ENCODE peak calls at places on chromosomes 5 and 9, in nine cellular contexts. One of them, this sample, is unnamed.

GRCh38 chr5:125786021-125786420 is 637.2 kb upstream of the GRAMD2B start:
- DNase-seq in iPS DF 6.9: no peak
- DNase-seq in heart right ventricle: no peak
- DNase-seq in effector memory CD4-positive, alpha-beta T cell: no peak
- DNase-seq in ovary: no peak
- DNase-seq in adipocyte: no peak
- DNase-seq in fibroblast of lung: no peak
- DNase-seq in SJCRH30: no peak
- DNase-seq in HCT116: no peak
- DNase-seq in this sample: no peak

GRCh38 chr9:110750272-110750671 is 81.7 kb downstream of the MUSK start:
- DNase-seq in fibroblast of lung: no peak
- DNase-seq in adipocyte: peak; percentile 34
- DNase-seq in SJCRH30: no peak
- DNase-seq in effector memory CD4-positive, alpha-beta T cell: no peak
- DNase-seq in heart right ventricle: peak; percentile 18
- DNase-seq in iPS DF 6.9: no peak
- DNase-seq in ovary: no peak
- DNase-seq in HCT116: no peak
- DNase-seq in this sample: no peak

GRCh38 chr5:67032921-67033664 is 163.5 kb downstream of the CD180 start:
- DNase-seq in SJCRH30: no peak
- DNase-seq in ovary: no peak
- DNase-seq in heart right ventricle: no peak
- DNase-seq in fibroblast of lung: peak; percentile 94
- DNase-seq in adipocyte: peak; percentile 85
- DNase-seq in iPS DF 6.9: no peak
- DNase-seq in HCT116: no peak
- DNase-seq in effector memory CD4-positive, alpha-beta T cell: no peak
- DNase-seq in this sample: no peak

GRCh38 chr5:122170630-122171029 is 41.3 kb downstream of the ZNF474 start:
- DNase-seq in heart right ventricle: no peak
- DNase-seq in effector memory CD4-positive, alpha-beta T cell: no peak
- DNase-seq in adipocyte: no peak
- DNase-seq in ovary: no peak
- DNase-seq in fibroblast of lung: peak; percentile 30
- DNase-seq in iPS DF 6.9: no peak
- DNase-seq in SJCRH30: peak; percentile 14
- DNase-seq in HCT116: no peak
- DNase-seq in this sample: peak; percentile 89

GRCh38 chr5:31329722-31330121 is 136.2 kb downstream of the CDH6 start:
- DNase-seq in fibroblast of lung: no peak
- DNase-seq in heart right ventricle: no peak
- DNase-seq in HCT116: no peak
- DNase-seq in SJCRH30: no peak
- DNase-seq in adipocyte: no peak
- DNase-seq in ovary: no peak
- DNase-seq in effector memory CD4-positive, alpha-beta T cell: no peak
- DNase-seq in iPS DF 6.9: no peak
- DNase-seq in this sample: no peak

GRCh38 chr9:93675336-93676150 is 99.2 kb downstream of the PHF2 start:
- DNase-seq in effector memory CD4-positive, alpha-beta T cell: no peak
- DNase-seq in heart right ventricle: peak; percentile 3
- DNase-seq in ovary: peak; percentile 5
- DNase-seq in iPS DF 6.9: no peak
- DNase-seq in HCT116: no peak
- DNase-seq in SJCRH30: no peak
- DNase-seq in fibroblast of lung: no peak
- DNase-seq in adipocyte: no peak
- DNase-seq in this sample: peak; percentile 65

GRCh38 chr9:18707489-18708210 is 233.7 kb downstream of the ADAMTSL1 start:
- DNase-seq in adipocyte: peak; percentile 59
- DNase-seq in HCT116: no peak
- DNase-seq in heart right ventricle: no peak
- DNase-seq in SJCRH30: no peak
- DNase-seq in iPS DF 6.9: no peak
- DNase-seq in ovary: no peak
- DNase-seq in fibroblast of lung: no peak
- DNase-seq in effector memory CD4-positive, alpha-beta T cell: no peak
- DNase-seq in this sample: peak; percentile 14

GRCh38 chr9:5510991-5511390 is 660 bp downstream of the PDCD1LG2 start:
- DNase-seq in SJCRH30: no peak
- DNase-seq in heart right ventricle: no peak
- DNase-seq in fibroblast of lung: peak; percentile 20
- DNase-seq in ovary: no peak
- DNase-seq in adipocyte: peak; percentile 64
- DNase-seq in iPS DF 6.9: no peak
- DNase-seq in effector memory CD4-positive, alpha-beta T cell: no peak
- DNase-seq in HCT116: no peak
- DNase-seq in this sample: peak; percentile 46

GRCh38 chr5:93328833-93329232 is 252.2 kb downstream of the NR2F1-AS1 start:
- DNase-seq in ovary: no peak
- DNase-seq in adipocyte: no peak
- DNase-seq in fibroblast of lung: no peak
- DNase-seq in SJCRH30: no peak
- DNase-seq in effector memory CD4-positive, alpha-beta T cell: no peak
- DNase-seq in HCT116: no peak
- DNase-seq in heart right ventricle: no peak
- DNase-seq in iPS DF 6.9: no peak
- DNase-seq in this sample: no peak

GRCh38 chr9:97675655-97676054 is 21.5 kb downstream of the XPA start:
- DNase-seq in SJCRH30: no peak
- DNase-seq in adipocyte: no peak
- DNase-seq in ovary: no peak
- DNase-seq in effector memory CD4-positive, alpha-beta T cell: no peak
- DNase-seq in HCT116: no peak
- DNase-seq in iPS DF 6.9: no peak
- DNase-seq in fibroblast of lung: no peak
- DNase-seq in heart right ventricle: no peak
- DNase-seq in this sample: no peak

GRCh38 chr9:97668485-97668884 is 28.7 kb downstream of the XPA start:
- DNase-seq in HCT116: no peak
- DNase-seq in effector memory CD4-positive, alpha-beta T cell: no peak
- DNase-seq in SJCRH30: no peak
- DNase-seq in ovary: no peak
- DNase-seq in adipocyte: no peak
- DNase-seq in fibroblast of lung: no peak
- DNase-seq in iPS DF 6.9: no peak
- DNase-seq in heart right ventricle: no peak
- DNase-seq in this sample: no peak

GRCh38 chr9:97673922-97674321 is 23.2 kb downstream of the XPA start:
- DNase-seq in iPS DF 6.9: no peak
- DNase-seq in effector memory CD4-positive, alpha-beta T cell: no peak
- DNase-seq in fibroblast of lung: no peak
- DNase-seq in SJCRH30: no peak
- DNase-seq in ovary: no peak
- DNase-seq in HCT116: no peak
- DNase-seq in adipocyte: no peak
- DNase-seq in heart right ventricle: no peak
- DNase-seq in this sample: no peak

GRCh38 chr9:97670586-97670985 is 26.6 kb downstream of the XPA start:
- DNase-seq in fibroblast of lung: no peak
- DNase-seq in iPS DF 6.9: no peak
- DNase-seq in heart right ventricle: no peak
- DNase-seq in HCT116: no peak
- DNase-seq in ovary: no peak
- DNase-seq in adipocyte: no peak
- DNase-seq in SJCRH30: no peak
- DNase-seq in effector memory CD4-positive, alpha-beta T cell: no peak
- DNase-seq in this sample: no peak

DNA sequence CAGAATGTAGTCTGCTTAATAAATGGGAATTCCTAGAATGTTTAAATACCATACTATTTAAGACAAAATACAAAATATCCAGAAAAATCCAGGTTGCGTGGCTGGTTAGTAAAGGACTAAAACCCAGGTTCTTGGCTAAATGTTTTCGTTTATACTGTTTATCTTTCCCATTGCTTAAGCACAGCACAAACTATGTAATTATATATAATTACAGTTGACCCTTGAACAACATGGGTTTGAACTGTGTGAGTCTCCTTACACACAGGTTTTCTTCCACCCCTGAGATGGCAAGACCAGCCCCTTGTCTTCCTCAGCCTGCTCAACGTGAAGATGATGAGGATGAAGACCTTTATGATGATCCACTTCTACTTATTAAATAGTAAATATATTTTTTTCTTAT is 24.7 kb downstream of the XPA start:
- DNase-seq in HCT116: no peak
- DNase-seq in heart right ventricle: no peak
- DNase-seq in effector memory CD4-positive, alpha-beta T cell: no peak
- DNase-seq in adipocyte: no peak
- DNase-seq in fibroblast of lung: no peak
- DNase-seq in ovary: no peak
- DNase-seq in SJCRH30: no peak
- DNase-seq in iPS DF 6.9: no peak
- DNase-seq in this sample: no peak
- H3K36me3 ChIP-seq in HCT116: peaks cover 82% of the 10 kb centered on the region
- H3K36me3 ChIP-seq in heart right ventricle: peaks cover 100% of the 10 kb centered on the region
- H3K36me3 ChIP-seq in effector memory CD4-positive, alpha-beta T cell: peaks cover 87% of the 10 kb centered on the region
- H3K36me3 ChIP-seq in adipocyte: peaks cover 100% of the 10 kb centered on the region
- H3K36me3 ChIP-seq in fibroblast of lung: peaks cover 9% of the 10 kb centered on the region
- H3K36me3 ChIP-seq in ovary: no peaks in the 10 kb centered on the region
- H3K36me3 ChIP-seq in SJCRH30: peaks cover 97% of the 10 kb centered on the region
- H3K36me3 ChIP-seq in iPS DF 6.9: peaks cover 12% of the 10 kb centered on the region
- H3K36me3 ChIP-seq in this sample: peaks cover 85% of the 10 kb centered on the region

GRCh38 chr9:137193771-137194170 is 5.3 kb downstream of the SSNA1 start:
- DNase-seq in effector memory CD4-positive, alpha-beta T cell: no peak
- DNase-seq in adipocyte: no peak
- DNase-seq in fibroblast of lung: no peak
- DNase-seq in heart right ventricle: no peak
- DNase-seq in iPS DF 6.9: no peak
- DNase-seq in ovary: no peak
- DNase-seq in SJCRH30: no peak
- DNase-seq in HCT116: no peak
- DNase-seq in this sample: no peak

GRCh38 chr9:137192859-137193258 is 4.4 kb downstream of the SSNA1 start:
- DNase-seq in SJCRH30: no peak
- DNase-seq in HCT116: no peak
- DNase-seq in ovary: no peak
- DNase-seq in heart right ventricle: no peak
- DNase-seq in effector memory CD4-positive, alpha-beta T cell: no peak
- DNase-seq in fibroblast of lung: no peak
- DNase-seq in iPS DF 6.9: no peak
- DNase-seq in adipocyte: no peak
- DNase-seq in this sample: no peak

GRCh38 chr9:137194909-137195308 is 5.6 kb downstream of the TPRN start:
- DNase-seq in SJCRH30: no peak
- DNase-seq in iPS DF 6.9: no peak
- DNase-seq in HCT116: no peak
- DNase-seq in ovary: no peak
- DNase-seq in effector memory CD4-positive, alpha-beta T cell: no peak
- DNase-seq in heart right ventricle: no peak
- DNase-seq in adipocyte: no peak
- DNase-seq in fibroblast of lung: no peak
- DNase-seq in this sample: no peak

GRCh38 chr9:137195525-137196220 is 4.9 kb downstream of the TPRN start:
- DNase-seq in adipocyte: no peak
- DNase-seq in HCT116: no peak
- DNase-seq in effector memory CD4-positive, alpha-beta T cell: no peak
- DNase-seq in SJCRH30: no peak
- DNase-seq in iPS DF 6.9: no peak
- DNase-seq in ovary: no peak
- DNase-seq in heart right ventricle: no peak
- DNase-seq in fibroblast of lung: no peak
- DNase-seq in this sample: no peak

DNA sequence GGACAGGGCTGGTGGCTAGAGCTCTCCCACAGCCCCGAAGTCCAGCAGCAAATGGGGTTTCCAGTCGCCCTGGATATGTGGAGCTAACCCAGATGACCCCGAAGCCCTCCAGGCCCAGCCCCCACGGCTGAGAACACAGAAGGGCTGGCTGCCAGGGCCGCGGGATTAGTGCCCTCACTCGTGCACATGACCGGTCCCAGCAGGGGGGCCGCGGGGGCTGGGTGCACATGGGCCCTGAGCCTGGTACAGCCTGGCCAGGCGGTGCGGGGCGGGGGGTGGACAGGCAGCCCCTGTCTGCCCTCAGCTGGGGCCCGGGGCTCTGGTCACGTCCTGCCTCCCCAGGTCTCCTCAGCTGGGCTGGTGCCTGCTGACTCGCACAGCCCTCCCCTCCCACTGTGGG is 5.9 kb downstream of the SSNA1 start:
- DNase-seq in fibroblast of lung: no peak
- DNase-seq in ovary: no peak
- DNase-seq in HCT116: no peak
- DNase-seq in adipocyte: no peak
- DNase-seq in SJCRH30: no peak
- DNase-seq in iPS DF 6.9: no peak
- DNase-seq in effector memory CD4-positive, alpha-beta T cell: no peak
- DNase-seq in heart right ventricle: peak; percentile 78
- DNase-seq in this sample: no peak
- H3K36me3 ChIP-seq in fibroblast of lung: peaks cover 15% of the 10 kb centered on the region
- H3K36me3 ChIP-seq in ovary: no peaks in the 10 kb centered on the region
- H3K36me3 ChIP-seq in HCT116: no peaks in the 10 kb centered on the region
- H3K36me3 ChIP-seq in adipocyte: peaks cover 24% of the 10 kb centered on the region
- H3K36me3 ChIP-seq in SJCRH30: peaks cover 5% of the 10 kb centered on the region
- H3K36me3 ChIP-seq in iPS DF 6.9: peaks cover 5% of the 10 kb centered on the region
- H3K36me3 ChIP-seq in effector memory CD4-positive, alpha-beta T cell: peaks cover 11% of the 10 kb centered on the region
- H3K36me3 ChIP-seq in heart right ventricle: peaks cover 30% of the 10 kb centered on the region
- H3K36me3 ChIP-seq in this sample: peaks cover 14% of the 10 kb centered on the region

DNA sequence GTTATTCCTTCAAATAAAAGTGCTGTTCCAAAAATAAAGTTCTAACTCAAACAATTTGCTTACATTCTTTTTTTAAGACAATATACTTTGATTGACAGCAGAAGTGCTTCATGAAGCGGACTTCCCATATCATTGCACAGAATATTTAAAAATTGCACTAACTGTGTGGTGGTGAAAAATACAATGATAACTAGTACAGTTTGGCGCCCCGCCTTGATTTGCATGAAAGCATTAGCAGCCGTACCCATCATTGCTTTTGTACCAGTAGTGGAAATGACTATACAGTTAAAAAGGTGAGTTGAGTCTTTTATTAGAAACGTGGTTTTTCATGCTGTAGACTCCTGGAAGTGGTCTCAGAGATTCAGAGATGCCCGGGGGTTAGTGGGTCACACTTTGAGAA is 69.5 kb upstream of the MAP3K1 start:
- DNase-seq in SJCRH30: no peak
- DNase-seq in iPS DF 6.9: no peak
- DNase-seq in heart right ventricle: no peak
- DNase-seq in effector memory CD4-positive, alpha-beta T cell: no peak
- DNase-seq in HCT116: no peak
- DNase-seq in ovary: no peak
- DNase-seq in fibroblast of lung: no peak
- DNase-seq in adipocyte: no peak
- DNase-seq in this sample: no peak
- H3K36me3 ChIP-seq in SJCRH30: no peaks in the 10 kb centered on the region
- H3K36me3 ChIP-seq in iPS DF 6.9: no peaks in the 10 kb centered on the region
- H3K36me3 ChIP-seq in heart right ventricle: no peaks in the 10 kb centered on the region
- H3K36me3 ChIP-seq in effector memory CD4-positive, alpha-beta T cell: no peaks in the 10 kb centered on the region
- H3K36me3 ChIP-seq in HCT116: no peaks in the 10 kb centered on the region
- H3K36me3 ChIP-seq in ovary: no peaks in the 10 kb centered on the region
- H3K36me3 ChIP-seq in fibroblast of lung: no peaks in the 10 kb centered on the region
- H3K36me3 ChIP-seq in adipocyte: no peaks in the 10 kb centered on the region
- H3K36me3 ChIP-seq in this sample: no peaks in the 10 kb centered on the region

DNA sequence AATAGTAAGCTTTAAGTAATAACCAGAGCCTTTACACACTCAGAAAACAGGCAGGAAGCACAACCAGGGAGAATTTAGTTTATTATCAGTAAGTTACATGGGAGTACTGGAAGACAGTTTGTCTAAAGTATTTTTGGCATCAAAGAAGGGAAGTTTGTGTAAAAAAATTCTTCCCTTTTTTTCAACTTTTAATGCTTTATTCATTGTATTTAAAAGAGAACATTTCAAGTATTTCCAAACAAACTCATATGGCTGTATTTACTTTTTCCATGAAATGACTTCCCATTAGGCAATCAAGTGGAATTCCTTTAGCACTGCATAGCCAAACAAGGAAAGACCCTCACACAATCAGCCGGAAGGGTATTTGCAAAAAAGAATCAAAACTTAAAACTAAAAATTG is 26.7 kb downstream of the RNF145 start:
- DNase-seq in iPS DF 6.9: no peak
- DNase-seq in heart right ventricle: no peak
- DNase-seq in ovary: no peak
- DNase-seq in HCT116: no peak
- DNase-seq in effector memory CD4-positive, alpha-beta T cell: no peak
- DNase-seq in SJCRH30: no peak
- DNase-seq in fibroblast of lung: peak; percentile 80
- DNase-seq in adipocyte: peak; percentile 78
- DNase-seq in this sample: no peak
- H3K36me3 ChIP-seq in iPS DF 6.9: no peaks in the 10 kb centered on the region
- H3K36me3 ChIP-seq in heart right ventricle: peaks cover 17% of the 10 kb centered on the region
- H3K36me3 ChIP-seq in ovary: no peaks in the 10 kb centered on the region
- H3K36me3 ChIP-seq in HCT116: no peaks in the 10 kb centered on the region
- H3K36me3 ChIP-seq in effector memory CD4-positive, alpha-beta T cell: no peaks in the 10 kb centered on the region
- H3K36me3 ChIP-seq in SJCRH30: peaks cover 13% of the 10 kb centered on the region
- H3K36me3 ChIP-seq in fibroblast of lung: no peaks in the 10 kb centered on the region
- H3K36me3 ChIP-seq in adipocyte: no peaks in the 10 kb centered on the region
- H3K36me3 ChIP-seq in this sample: no peaks in the 10 kb centered on the region